ENCODE peak calls at places on chromosomes 4 and X, in eight cellular contexts. V is H9, C is lower leg skin, H is body of pancreas, L is heart left ventricle, E is left lung, T is tibial artery, Z is natural killer cell. O is an unnamed sample.

GRCh38 chr4:93394488-93395185 is 433.9 kb upstream of the ATOH1 start:
- DNase-seq in L (no peak), E (no peak), H (no peak), Z (no peak), V (no peak), T (no peak), C (no peak), O (no peak)

GRCh38 chr4:1082215-1083182 is 30.9 kb downstream of the RNF212 start:
- DNase-seq in E (peak; percentile 85), Z (no peak), V (peak; percentile 15), C (peak; percentile 94), L (peak; percentile 71), T (peak; percentile 87), H (peak; percentile 98), O (peak; percentile 93)

GRCh38 chrX:17519349-17519748 is 144.3 kb downstream of the NHS start:
- DNase-seq in V (no peak), L (peak; percentile 55), H (peak; percentile 26), T (peak; percentile 80), E (no peak), C (peak; percentile 89), Z (no peak), O (no peak)

GRCh38 chrX:119496521-119496829 is 28.2 kb downstream of the SLC25A5 start:
- DNase-seq in E (no peak), L (no peak), V (no peak), H (no peak), T (no peak), Z (no peak), C (no peak), O (no peak)

GRCh38 chr4:766152-766515 is 59.8 kb downstream of the CPLX1 start:
- DNase-seq in H (no peak), E (no peak), V (no peak), T (no peak), L (no peak), C (no peak), Z (no peak), O (no peak)

GRCh38 chr4:42339935-42340406 is 57.3 kb upstream of the SHISA3 start:
- DNase-seq in E (no peak), C (no peak), V (no peak), T (no peak), H (no peak), L (peak; percentile 68), Z (no peak), O (no peak)

GRCh38 chrX:68989865-68990606 is 161.2 kb downstream of the EFNB1 start:
- DNase-seq in H (peak; percentile 67), T (no peak), E (no peak), C (no peak), V (peak; percentile 83), Z (no peak), L (peak; percentile 63), O (no peak)

GRCh38 chrX:153052534-153052933 is 3.7 kb upstream of the PNMA3 start:
- DNase-seq in Z (no peak), H (no peak), C (no peak), T (no peak), V (no peak), L (no peak), E (no peak), O (no peak)

GRCh38 chrX:103727115-103727514 is 16.4 kb downstream of the TMEM31 start:
- DNase-seq in T (no peak), L (no peak), H (no peak), E (no peak), Z (no peak), V (no peak), C (no peak), O (no peak)

GRCh38 chrX:39602226-39602625 is 495.5 kb downstream of the BCOR start:
- DNase-seq in E (no peak), L (no peak), V (no peak), C (no peak), H (no peak), T (no peak), Z (no peak), O (no peak)

GRCh38 chr4:112332398-112332797 is 35.2 kb downstream of the ALPK1 start:
- DNase-seq in L (no peak), V (no peak), H (no peak), Z (no peak), T (no peak), E (no peak), C (no peak), O (no peak)

GRCh38 chr4:158998624-158999023 is 104.3 kb upstream of the RAPGEF2 start:
- DNase-seq in E (no peak), V (no peak), Z (no peak), C (no peak), T (no peak), L (no peak), H (no peak), O (no peak)

GRCh38 chr4:53595823-53596222 is 4.5 kb upstream of the LNX1 start:
- DNase-seq in E (no peak), T (no peak), V (no peak), Z (no peak), C (no peak), H (no peak), L (no peak), O (no peak)

DNA sequence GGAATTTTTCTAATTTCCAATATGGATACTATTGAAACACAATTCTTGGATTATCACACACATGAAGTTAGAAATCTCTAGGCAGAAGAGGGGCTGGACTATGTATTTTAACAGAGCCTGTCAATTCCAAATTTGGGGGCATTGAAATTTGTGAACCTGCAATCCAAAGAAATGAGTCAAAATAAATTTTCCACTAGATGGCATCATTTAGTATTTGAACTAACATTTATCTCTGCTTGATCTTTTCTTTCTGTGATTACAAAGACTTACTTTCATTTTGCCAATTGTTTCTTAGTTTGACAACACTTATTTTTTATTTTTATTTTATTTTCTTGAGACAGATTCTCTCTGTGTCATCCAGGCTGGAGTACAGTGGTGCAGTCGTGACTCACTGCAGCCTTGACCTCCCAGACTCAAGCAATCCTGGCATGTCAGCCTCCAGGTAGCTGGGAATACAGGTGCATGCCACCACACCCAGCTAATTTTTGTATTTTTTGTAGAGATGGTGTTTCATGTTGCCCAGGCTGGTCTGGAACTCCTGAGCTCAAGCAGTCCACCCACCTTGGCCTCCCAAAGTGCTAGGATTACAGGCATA is 2.7 kb upstream of the PYURF start:
- DNase-seq in T (no peak), E (no peak), Z (no peak), H (no peak), L (no peak), V (no peak), C (no peak), O (no peak)
- TF ChIP-seq CTCF in T (peak; percentile 7), E (peak; percentile 19), Z (peak; percentile 23), H (peak; percentile 34), L (peak; percentile 20), V (peak; percentile 50), C (no peak), O (peak; percentile 28)

GRCh38 chrX:106611682-106612402 is at the start of gene RADX:
- DNase-seq in H (peak; percentile 82), Z (peak; percentile 76), L (peak; percentile 82), V (peak; percentile 91), C (peak; percentile 96), T (peak; percentile 80), E (peak; percentile 82), O (peak; percentile 61)

GRCh38 chrX:106612403-106612789 is 618 bp downstream of the RADX start:
- DNase-seq in E (no peak), Z (no peak), V (no peak), H (no peak), T (no peak), C (no peak), L (no peak), O (no peak)

GRCh38 chrX:106613277-106613676 is 1.5 kb downstream of the RADX start:
- DNase-seq in V (no peak), Z (no peak), C (no peak), L (no peak), H (no peak), T (no peak), E (no peak), O (no peak)

GRCh38 chrX:106611323-106611681 is 476 bp upstream of the RADX start:
- DNase-seq in Z (no peak), H (no peak), V (no peak), C (no peak), L (no peak), T (no peak), E (no peak), O (no peak)

GRCh38 chrX:106615041-106615440 is 3.3 kb downstream of the RADX start:
- DNase-seq in V (no peak), H (no peak), E (no peak), Z (no peak), L (no peak), C (no peak), T (no peak), O (no peak)
- TF ChIP-seq CTCF in V (no peak), H (no peak), E (no peak), Z (no peak), L (no peak), C (no peak), T (no peak), O (no peak)

DNA sequence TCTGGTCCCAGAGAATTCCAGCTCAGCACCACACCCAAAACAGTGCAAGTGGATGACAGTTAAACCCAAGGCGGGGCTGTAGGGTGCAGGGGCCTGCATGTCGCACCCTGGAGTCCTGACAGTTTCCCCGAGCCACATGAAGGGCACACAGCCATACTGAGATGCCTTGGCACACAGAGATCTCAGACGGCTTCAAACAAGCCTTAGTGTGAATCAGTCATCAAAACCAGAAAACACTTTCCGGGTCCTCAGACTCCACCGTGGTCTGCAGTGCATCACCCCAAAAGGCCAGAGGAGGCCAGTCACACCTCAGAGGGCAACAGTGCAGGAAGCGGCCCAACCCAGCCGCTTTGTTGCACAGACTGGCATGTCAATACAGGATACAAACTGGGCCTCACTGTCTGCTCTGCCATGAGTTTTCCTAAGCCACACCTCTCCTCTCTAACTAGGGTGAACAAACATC is 64.6 kb upstream of the ENPP6 start:
- DNase-seq in C (no peak), Z (peak; percentile 31), E (no peak), V (no peak), H (no peak), T (no peak), L (no peak), O (no peak)
- TF ChIP-seq CTCF in C (no peak), Z (peak; percentile 14), E (no peak), V (peak; percentile 41), H (no peak), T (no peak), L (no peak), O (no peak)

GRCh38 chr4:164748375-164748774 is 5.6 kb upstream of the SMIM31 start:
- DNase-seq in T (no peak), C (no peak), Z (no peak), L (no peak), V (no peak), E (no peak), H (no peak), O (no peak)
- TF ChIP-seq CTCF in T (peak; percentile 29), C (no peak), Z (peak; percentile 57), L (peak; percentile 43), V (peak; percentile 73), E (no peak), H (peak; percentile 38), O (peak; percentile 46)

O was measured in CD14-positive monocyte.